ENCODE peak calls at places on chromosomes 12 and 14, in seven cellular contexts. X is lung, D is astrocyte of the spinal cord, C is AG04449, Y is tibial nerve, G is brain microvascular endothelial cell, O is fibroblast of the aortic adventitia. V is an unnamed sample.

GRCh38 chr14:103096387-103096786 is 1.9 kb downstream of the EXOC3L4 start:
- DNase-seq in O (no peak), G (no peak), C (no peak), D (no peak), Y (no peak), X (no peak), V (no peak)

GRCh38 chr12:30622509-30622908 is 73.2 kb downstream of the IPO8 start:
- DNase-seq in C (peak; percentile 10), Y (no peak), G (peak; percentile 45), D (peak; percentile 55), X (no peak), O (peak; percentile 81), V (no peak)

GRCh38 chr12:70849265-70849960 is 71.1 kb downstream of the PTPRR start:
- DNase-seq in C (no peak), G (peak; percentile 0), Y (no peak), D (peak; percentile 20), O (peak; percentile 87), X (no peak), V (no peak)

GRCh38 chr12:12333980-12334709 is 15.9 kb downstream of the MANSC1 start:
- DNase-seq in O (peak; percentile 49), G (peak; percentile 18), X (peak; percentile 48), C (no peak), Y (peak; percentile 17), D (peak; percentile 32), V (no peak)

GRCh38 chr12:42156232-42156631 is 11.6 kb upstream of the GXYLT1 start:
- DNase-seq in X (no peak), D (no peak), C (no peak), G (no peak), Y (no peak), O (no peak), V (no peak)

GRCh38 chr14:83548061-83548839 is 1981.7 kb upstream of the FLRT2 start:
- DNase-seq in G (peak; percentile 73), O (peak; percentile 0), X (no peak), Y (no peak), D (peak; percentile 17), C (no peak), V (no peak)

GRCh38 chr12:27185234-27186045 is 58.6 kb upstream of the STK38L start:
- DNase-seq in C (no peak), O (peak; percentile 95), G (peak; percentile 97), Y (no peak), X (no peak), D (peak; percentile 90), V (no peak)

GRCh38 chr12:78340406-78340805 is 509.7 kb downstream of the NAV3 start:
- DNase-seq in O (no peak), D (no peak), G (no peak), X (no peak), C (no peak), Y (no peak), V (peak; percentile 15)

GRCh38 chr14:99552021-99552553 is 51.9 kb downstream of the CCDC85C start:
- DNase-seq in Y (no peak), X (no peak), O (no peak), D (no peak), C (no peak), G (no peak), V (no peak)

GRCh38 chr12:111430418-111431353 is 25.0 kb downstream of the SH2B3 start:
- DNase-seq in X (no peak), C (no peak), G (no peak), Y (no peak), D (no peak), O (no peak), V (no peak)

GRCh38 chr14:101561897-101562490 is 699 bp downstream of the DIO3 start:
- DNase-seq in C (no peak), O (no peak), Y (no peak), X (no peak), D (no peak), G (no peak), V (no peak)

GRCh38 chr14:65599375-65599774 is 186.8 kb downstream of the FUT8 start:
- DNase-seq in C (no peak), Y (no peak), O (peak; percentile 37), G (peak; percentile 9), X (no peak), D (no peak), V (no peak)

GRCh38 chr12:4438834-4439596 is 6.6 kb downstream of the FGF6 start:
- DNase-seq in G (no peak), C (no peak), D (no peak), X (no peak), O (no peak), Y (no peak), V (no peak)

GRCh38 chr14:24172261-24172860 is 481 bp downstream of the REC8 start:
- DNase-seq in O (no peak), D (no peak), G (no peak), X (no peak), C (no peak), Y (no peak), V (no peak)

GRCh38 chr12:124694846-124695497 is 127.6 kb upstream of the NCOR2 start:
- DNase-seq in O (peak; percentile 95), Y (peak; percentile 39), C (no peak), G (peak; percentile 91), X (no peak), D (peak; percentile 97), V (no peak)

GRCh38 chr14:93975791-93976476 is 436 bp downstream of the ASB2 start:
- DNase-seq in D (no peak), X (no peak), G (no peak), O (no peak), Y (no peak), C (no peak), V (no peak)

GRCh38 chr12:57726151-57726883 is 12.2 kb downstream of the AGAP2 start:
- DNase-seq in X (peak; percentile 76), Y (no peak), O (peak; percentile 82), G (peak; percentile 79), C (peak; percentile 29), D (peak; percentile 75), V (no peak)

GRCh38 chr12:96986883-96987523 is 79.9 kb downstream of the NEDD1 start:
- DNase-seq in C (no peak), X (no peak), G (no peak), Y (no peak), D (peak; percentile 41), O (peak; percentile 52), V (no peak)

GRCh38 chr12:96989916-96990315 is 82.9 kb downstream of the NEDD1 start:
- DNase-seq in D (peak; percentile 25), Y (no peak), X (no peak), O (no peak), G (no peak), C (no peak), V (peak; percentile 38)

GRCh38 chr12:96982671-96983070 is 75.6 kb downstream of the NEDD1 start:
- DNase-seq in G (no peak), O (no peak), C (no peak), X (no peak), D (no peak), Y (no peak), V (no peak)

GRCh38 chr12:96988919-96989318 is 81.9 kb downstream of the NEDD1 start:
- DNase-seq in Y (no peak), X (no peak), D (no peak), O (no peak), G (no peak), C (no peak), V (no peak)

DNA sequence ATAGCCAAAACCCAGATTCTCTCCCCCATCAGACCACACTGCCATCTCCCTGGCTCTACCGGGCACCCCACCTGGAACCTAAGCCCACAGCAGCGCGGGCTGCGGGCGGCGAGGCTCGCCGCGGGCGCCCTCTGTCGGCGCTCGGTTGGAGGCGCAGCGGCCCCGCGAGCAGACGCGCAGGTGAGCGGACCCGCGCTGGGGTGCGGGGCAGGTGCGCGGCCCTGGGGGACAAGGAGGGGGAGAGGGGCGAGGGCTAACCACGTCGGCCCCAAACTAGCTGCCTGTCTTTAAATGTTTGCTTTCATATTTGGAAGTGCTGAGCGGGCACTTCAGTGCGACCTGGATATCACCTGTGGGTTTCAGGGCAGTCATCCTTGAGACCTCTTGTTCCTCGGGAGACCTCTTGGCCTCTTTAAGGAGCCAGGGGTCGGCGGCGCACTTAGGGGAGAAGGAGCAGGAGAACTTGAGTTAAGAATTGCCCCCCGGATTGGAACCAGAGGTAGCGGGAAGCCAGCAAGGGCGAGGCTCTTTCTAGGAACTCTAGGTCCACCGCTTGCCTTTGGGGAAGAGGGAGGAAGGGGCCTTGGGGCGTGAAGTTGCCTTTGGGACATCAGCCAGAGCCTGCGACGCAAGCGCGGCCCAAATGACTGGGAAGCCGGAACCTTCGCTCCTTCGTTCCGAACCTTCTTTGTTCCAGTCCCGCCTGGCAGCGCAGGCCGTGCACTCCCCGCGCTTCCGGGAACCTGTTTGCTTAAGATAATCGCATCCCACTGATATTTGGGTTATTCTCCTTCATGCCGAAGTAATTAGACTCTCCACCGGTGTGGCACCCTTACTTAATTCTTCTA is 78.7 kb downstream of the NEDD1 start:
- DNase-seq in X (no peak), G (no peak), C (no peak), O (no peak), D (no peak), Y (no peak), V (no peak)
- H3K4me3 ChIP-seq in X (peak overlapping the region; percentile 32), G (peak overlapping the region; percentile 52), C (peak overlapping the region; percentile 49), O (peak overlapping the region; percentile 61), D (peak overlapping the region; percentile 43), Y (peak overlapping the region; percentile 67), V (no peak overlapping the region)

DNA sequence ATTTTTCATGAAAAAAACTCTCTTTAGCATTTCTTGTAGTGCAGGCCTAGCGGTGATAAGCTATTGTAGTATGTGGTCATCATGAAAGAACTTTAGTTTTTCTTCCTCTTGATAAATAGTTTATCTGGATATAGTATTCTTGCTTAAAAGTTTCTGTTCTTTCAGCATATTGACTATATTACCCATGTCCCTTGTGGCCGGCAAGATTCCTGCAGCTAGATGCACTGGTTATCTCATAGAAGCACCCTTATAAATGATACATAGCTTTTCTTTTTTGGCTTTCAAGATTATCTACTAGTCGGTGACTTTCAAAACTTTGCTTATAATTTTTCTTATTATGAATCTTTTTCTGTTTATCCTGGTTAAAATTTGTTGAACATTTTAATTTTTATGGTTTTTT is 234.8 kb downstream of the ALG10 start:
- DNase-seq in X (no peak), Y (no peak), O (no peak), C (no peak), G (no peak), D (no peak), V (no peak)
- TF ChIP-seq CTCF in X (no peak), Y (no peak), O (no peak), C (no peak), G (no peak), D (no peak), V (no peak)

DNA sequence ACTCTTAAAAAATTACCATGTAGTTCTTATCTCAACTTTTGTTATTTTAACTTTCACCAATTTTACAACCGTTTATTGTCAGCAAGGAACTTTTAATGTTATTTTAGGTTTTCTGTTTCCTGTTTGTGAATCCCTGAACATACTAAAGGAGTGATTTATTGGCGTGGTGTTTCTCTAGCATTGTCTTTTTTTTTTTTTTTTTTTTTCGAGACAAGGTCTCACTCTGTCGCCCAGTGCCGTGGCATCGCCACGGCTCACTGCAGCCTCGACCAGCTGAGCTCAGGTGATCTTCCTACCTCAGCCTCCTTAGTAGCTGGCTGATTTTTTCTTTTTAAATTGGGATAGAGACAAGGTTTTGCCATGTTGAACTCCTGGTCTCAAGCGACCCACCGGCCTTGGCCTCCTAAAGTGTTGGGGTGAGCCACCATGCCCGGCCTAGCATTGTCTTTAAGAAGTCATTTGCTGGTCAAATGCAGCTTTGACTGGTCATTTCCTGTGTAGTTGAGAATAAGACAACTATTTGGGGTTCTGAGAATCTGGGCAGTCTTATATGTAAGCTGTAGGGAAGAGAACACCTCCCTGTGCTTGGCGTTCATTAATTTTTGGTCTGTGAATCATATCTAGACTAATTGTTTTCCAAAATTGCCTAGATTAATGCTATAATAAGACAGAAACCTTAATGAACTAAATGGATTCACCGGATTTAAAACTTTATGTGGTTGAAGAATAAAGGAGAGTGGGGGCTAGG is 2.1 kb downstream of the WASHC4 start:
- DNase-seq in D (peak; percentile 32), C (no peak), Y (peak; percentile 6), X (no peak), O (peak; percentile 26), G (peak; percentile 40), V (no peak)
- H3K4me3 ChIP-seq in D (peak overlapping the region; percentile 91), C (peak overlapping the region; percentile 99), Y (peak overlapping the region; percentile 1), X (no peak overlapping the region), O (peak overlapping the region; percentile 94), G (peak overlapping the region; percentile 96), V (no peak overlapping the region)

GRCh38 chr14:57461777-57462320 is 31.8 kb downstream of the CCDC198 start:
- DNase-seq in G (no peak), Y (no peak), D (peak; percentile 15), O (no peak), C (no peak), X (no peak), V (no peak)
- TF ChIP-seq CTCF in G (no peak), Y (no peak), D (no peak), O (no peak), C (no peak), X (no peak), V (no peak)